ENCODE peak calls at places on chromosomes 12 and 14, in four cellular contexts. A is SK-N-SH, N is HepG2, U is GM12878. B is an unnamed sample.

GRCh38 chr14:95891742-95892141 is 15.1 kb downstream of the TUNAR start:
- DNase-seq in A (no peak), N (no peak), U (no peak), B (no peak)

GRCh38 chr14:80987235-80988032 is 32.0 kb downstream of the TSHR start:
- DNase-seq in A (peak; percentile 69), N (peak; percentile 45), U (no peak), B (peak; percentile 55)

GRCh38 chr12:108046633-108047032 is 82.5 kb upstream of the WSCD2 start:
- DNase-seq in A (no peak), N (no peak), U (no peak), B (no peak)

GRCh38 chr12:21774358-21775129 is at the start of gene KCNJ8:
- DNase-seq in A (peak; percentile 87), N (no peak), U (no peak), B (peak; percentile 84)

GRCh38 chr14:67409461-67409860 is 2.5 kb downstream of the PLEK2 start:
- DNase-seq in A (no peak), N (no peak), U (no peak), B (no peak)

GRCh38 chr12:101759396-101760047 is 20.3 kb upstream of the SYCP3 start:
- DNase-seq in A (peak; percentile 59), N (peak; percentile 39), U (no peak), B (peak; percentile 55)

GRCh38 chr14:97058071-97058470 is 260.9 kb downstream of the VRK1 start:
- DNase-seq in A (no peak), N (no peak), U (no peak), B (no peak)

GRCh38 chr12:49720214-49720613 is 13.0 kb upstream of the FMNL3 start:
- DNase-seq in A (no peak), N (peak; percentile 52), U (no peak), B (no peak)

GRCh38 chr12:122306407-122306806 is 40.1 kb upstream of the VPS33A start:
- DNase-seq in A (no peak), N (peak; percentile 21), U (no peak), B (peak; percentile 44)

GRCh38 chr14:98227000-98227726 is 1044.8 kb downstream of the BCL11B start:
- DNase-seq in A (no peak), N (no peak), U (peak; percentile 51), B (no peak)

GRCh38 chr14:50667491-50668007 is 557 bp downstream of the SAV1 start:
- DNase-seq in A (peak; percentile 48), N (no peak), U (no peak), B (peak; percentile 25)

GRCh38 chr12:47742253-47742825 is 16.3 kb downstream of the RAPGEF3 start:
- DNase-seq in A (peak; percentile 72), N (peak; percentile 19), U (no peak), B (peak; percentile 76)

GRCh38 chr14:92718659-92719058 is 29.8 kb downstream of the LGMN start:
- DNase-seq in A (no peak), N (no peak), U (no peak), B (no peak)

GRCh38 chr14:105377555-105378182 is 20.7 kb upstream of the TEX22 start:
- DNase-seq in A (no peak), N (no peak), U (no peak), B (peak; percentile 32)

GRCh38 chr12:48956279-48957140 is 777 bp downstream of the ARF3 start:
- DNase-seq in A (peak; percentile 85), N (peak; percentile 68), U (peak; percentile 59), B (peak; percentile 88)

GRCh38 chr12:59070534-59070933 is 150.2 kb upstream of the LRIG3 start:
- DNase-seq in A (no peak), N (no peak), U (no peak), B (no peak)

GRCh38 chr12:131131077-131131807 is 177.5 kb downstream of the ADGRD1 start:
- DNase-seq in A (no peak), N (no peak), U (no peak), B (no peak)

GRCh38 chr14:77369280-77369679 is 7.6 kb downstream of the TMED8 start:
- DNase-seq in A (no peak), N (no peak), U (no peak), B (no peak)

GRCh38 chr12:31471823-31472222 is 119.1 kb downstream of the DENND5B start:
- DNase-seq in A (no peak), N (no peak), U (no peak), B (no peak)

GRCh38 chr14:64503184-64503433 is 529 bp downstream of the ZBTB25 start:
- DNase-seq in A (no peak), N (no peak), U (no peak), B (no peak)

GRCh38 chr12:57716305-57716704 is 22.2 kb downstream of the AGAP2 start:
- DNase-seq in A (no peak), N (no peak), U (no peak), B (no peak)

GRCh38 chr12:15634010-15634676 is 155.0 kb downstream of the EPS8 start:
- DNase-seq in A (no peak), N (no peak), U (no peak), B (no peak)

GRCh38 chr14:44384093-44384492 is 123.0 kb downstream of the FSCB start:
- DNase-seq in A (peak; percentile 0), N (no peak), U (no peak), B (no peak)

GRCh38 chr14:104723651-104724406 is at the start of gene ADSS1:
- DNase-seq in A (peak; percentile 98), N (peak; percentile 24), U (no peak), B (peak; percentile 85)

GRCh38 chr12:100953217-100953616 is 158.6 kb downstream of the ANO4 start:
- DNase-seq in A (no peak), N (no peak), U (no peak), B (no peak)

GRCh38 chr12:68411371-68411770 is 79.2 kb upstream of the MDM1 start:
- DNase-seq in A (no peak), N (no peak), U (no peak), B (no peak)

GRCh38 chr14:52467515-52468266 is 84.6 kb downstream of the TXNDC16 start:
- DNase-seq in A (no peak), N (no peak), U (no peak), B (no peak)

GRCh38 chr12:92408072-92408900 is 262.6 kb upstream of the BTG1 start:
- DNase-seq in A (peak; percentile 55), N (peak; percentile 4), U (no peak), B (peak; percentile 70)

GRCh38 chr12:52677671-52678070 is 2.5 kb downstream of the KRT1 start:
- DNase-seq in A (no peak), N (no peak), U (no peak), B (no peak)

GRCh38 chr14:35858521-35859209 is 32.5 kb downstream of the BRMS1L start:
- DNase-seq in A (no peak), N (no peak), U (no peak), B (no peak)

GRCh38 chr12:101707131-101707782 is 9.8 kb downstream of the CHPT1 start:
- DNase-seq in A (no peak), N (no peak), U (no peak), B (peak; percentile 77)

GRCh38 chr12:81077686-81078441 is at the start of gene ACSS3:
- DNase-seq in A (peak; percentile 9), N (peak; percentile 67), U (no peak), B (no peak)

GRCh38 chr12:66405395-66405794 is 103.1 kb downstream of the HELB start:
- DNase-seq in A (no peak), N (no peak), U (no peak), B (no peak)

GRCh38 chr12:123289911-123290310 is 18.3 kb upstream of the CDK2AP1 start:
- DNase-seq in A (no peak), N (no peak), U (no peak), B (no peak)

GRCh38 chr12:104958009-104958945 is at the start of gene SLC41A2:
- DNase-seq in A (peak; percentile 98), N (peak; percentile 79), U (peak; percentile 81), B (peak; percentile 89)

GRCh38 chr14:75141967-75142366 is 15.1 kb upstream of the NEK9 start:
- DNase-seq in A (peak; percentile 37), N (peak; percentile 42), U (no peak), B (peak; percentile 13)

GRCh38 chr14:97264516-97265230 is 467.5 kb downstream of the VRK1 start:
- DNase-seq in A (no peak), N (no peak), U (no peak), B (no peak)

DNA sequence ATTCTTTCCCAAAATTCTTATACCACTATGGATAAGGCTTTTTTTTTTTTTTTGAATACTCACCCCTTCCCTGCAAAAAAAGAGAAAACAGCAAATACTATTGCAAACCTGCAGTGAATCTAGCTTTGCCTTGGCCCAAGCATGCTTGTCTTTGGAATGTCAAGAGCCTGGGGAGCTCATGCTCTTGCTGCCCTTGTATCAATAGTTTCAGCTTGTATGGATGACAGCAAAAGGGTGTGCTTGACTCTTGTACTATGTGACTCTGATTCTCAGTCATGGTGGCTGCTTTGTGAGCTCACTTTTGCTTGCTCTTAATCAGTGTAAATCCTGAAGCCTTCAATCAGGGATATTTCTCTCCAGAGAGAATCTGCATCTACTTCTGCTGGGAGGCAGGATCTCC is 149.2 kb downstream of the EMP1 start:
- DNase-seq in A (no peak), N (no peak), U (no peak), B (no peak)
- TF ChIP-seq MXI1 in A (no peak), N (no peak), U (no peak), B (no peak)

DNA sequence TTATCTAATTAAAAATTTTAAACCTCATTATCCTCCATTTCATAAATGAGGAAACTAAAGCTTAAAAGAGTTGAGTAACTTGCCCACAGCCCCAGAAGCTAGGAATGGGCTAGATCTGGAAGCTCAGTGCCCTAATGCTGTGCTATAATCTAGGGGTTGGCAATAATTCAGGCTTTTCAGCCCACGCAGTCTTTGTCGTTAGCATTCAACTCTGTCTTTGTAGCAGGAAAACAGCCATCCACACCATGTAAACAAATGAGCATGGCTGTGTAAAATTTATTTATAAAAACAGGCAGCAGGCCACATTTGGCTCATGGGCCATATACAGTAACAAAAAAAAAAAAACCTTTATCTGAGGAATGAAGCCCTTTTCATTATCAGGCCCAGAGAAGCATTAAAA is 92.4 kb upstream of the OVCH1 start:
- DNase-seq in A (no peak), N (no peak), U (no peak), B (no peak)
- TF ChIP-seq FOXM1 in A (no peak), N (no peak), U (no peak), B (no peak)

GRCh38 chr12:120290541-120291312 is 976 bp downstream of the RNU4-2 start:
- DNase-seq in A (no peak), N (peak; percentile 35), U (no peak), B (peak; percentile 30)
- TF ChIP-seq MXI1 in A (no peak), N (no peak), U (no peak), B (peak; percentile 39)

DNA sequence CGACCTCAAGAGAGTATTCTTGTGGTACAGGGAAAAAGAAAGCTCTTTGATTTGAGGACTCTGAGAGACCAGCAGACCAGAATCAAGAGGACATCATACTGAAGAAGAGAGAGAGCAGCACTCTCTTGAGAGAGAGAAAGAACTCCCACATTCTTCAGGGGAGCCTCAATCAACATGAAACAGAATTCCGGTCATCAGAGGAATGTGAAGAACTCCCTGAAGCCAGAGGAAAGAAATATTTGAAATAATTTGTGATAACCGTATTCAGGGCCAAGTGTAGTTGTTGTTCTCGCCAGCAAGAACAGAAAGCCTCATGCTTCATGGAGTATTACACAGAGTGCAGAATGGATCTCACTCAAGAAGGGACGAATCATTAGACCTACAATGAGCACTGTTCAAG is 363.8 kb upstream of the TMEM132C start:
- DNase-seq in A (no peak), N (no peak), U (no peak), B (no peak)
- TF ChIP-seq FOXM1 in A (no peak), N (no peak), U (no peak), B (no peak)

DNA sequence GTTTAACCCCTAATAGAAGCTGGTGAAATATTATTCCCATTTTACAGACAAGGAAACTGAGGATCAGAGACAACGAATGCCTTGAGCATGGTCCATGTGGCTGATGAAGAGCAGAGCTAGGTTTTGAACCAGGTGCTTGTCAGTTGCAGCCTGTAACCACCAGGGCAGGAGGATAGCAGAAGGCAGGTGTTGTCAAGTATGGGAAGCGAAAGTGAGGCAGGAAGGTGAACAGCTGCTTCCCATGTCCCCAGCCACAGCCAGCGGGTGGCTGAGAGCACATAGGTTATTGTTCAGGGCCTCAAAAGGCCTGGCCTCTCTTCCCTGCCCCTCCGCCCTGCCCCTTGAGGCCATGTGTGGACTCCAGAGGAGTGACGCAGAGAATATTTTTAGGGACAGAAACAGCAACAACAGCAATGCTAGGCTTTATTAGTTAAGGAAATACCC is 39.6 kb downstream of the IQSEC3 start:
- DNase-seq in A (no peak), N (peak; percentile 17), U (peak; percentile 68), B (no peak)
- TF ChIP-seq MXI1 in A (no peak), N (no peak), U (no peak), B (no peak)